ENCODE peak calls at places on chromosomes 11 and 22, in ten cellular contexts. W is hepatocyte; K is psoas muscle; J is heart left ventricle; O is naive thymus-derived CD4-positive, alpha-beta T cell; V is ovary; M is fibroblast of the aortic adventitia; Q is fibroblast of mammary gland; N is HCT116; I is GM12865. L is an unnamed sample.

GRCh38 chr11:67576742-67577475 is 6.7 kb upstream of the GSTP1 start:
- DNase-seq in J (no peak), K (no peak), M (no peak), O (no peak), Q (no peak), I (peak; percentile 43), W (no peak), V (no peak), N (no peak), L (no peak)

GRCh38 chr22:24465566-24465965 is 29.6 kb upstream of the UPB1 start:
- DNase-seq in W (peak; percentile 58), V (no peak), Q (peak; percentile 25), M (peak; percentile 92), I (no peak), O (no peak), K (no peak), N (peak; percentile 3), J (no peak), L (no peak)

GRCh38 chr22:30866811-30867271 is 101.7 kb downstream of the MORC2 start:
- DNase-seq in I (peak; percentile 9), M (no peak), O (no peak), W (peak; percentile 3), J (no peak), Q (no peak), V (peak; percentile 15), N (no peak), K (no peak), L (peak; percentile 32)

GRCh38 chr22:50253941-50254340 is 2.9 kb upstream of the HDAC10 start:
- DNase-seq in J (no peak), M (no peak), I (no peak), O (no peak), Q (no peak), V (no peak), N (no peak), K (no peak), W (no peak), L (no peak)

GRCh38 chr11:4626207-4627105 is 10.8 kb upstream of the OR51D1 start:
- DNase-seq in K (no peak), O (peak; percentile 14), M (peak; percentile 73), V (peak; percentile 52), Q (peak; percentile 83), N (peak; percentile 75), J (peak; percentile 69), I (peak; percentile 77), W (peak; percentile 92), L (no peak)

GRCh38 chr11:62852523-62853188 is 13.3 kb upstream of the WDR74 start:
- DNase-seq in M (no peak), Q (no peak), W (no peak), J (no peak), K (no peak), O (no peak), N (no peak), I (no peak), V (no peak), L (no peak)

GRCh38 chr22:49290711-49291110 is 537.0 kb downstream of the BRD1 start:
- DNase-seq in V (no peak), M (no peak), N (no peak), Q (no peak), I (no peak), K (no peak), O (no peak), W (no peak), J (no peak), L (peak; percentile 22)

GRCh38 chr22:33538277-33538885 is 381.9 kb downstream of the LARGE1 start:
- DNase-seq in W (no peak), N (no peak), Q (no peak), M (no peak), K (no peak), V (no peak), J (no peak), I (no peak), O (no peak), L (no peak)

GRCh38 chr11:59261150-59261549 is 48.4 kb upstream of the MPEG1 start:
- DNase-seq in K (no peak), O (no peak), I (no peak), V (no peak), M (no peak), N (no peak), Q (no peak), W (no peak), J (no peak), L (no peak)

GRCh38 chr22:35554297-35554845 is 13.7 kb downstream of the RASD2 start:
- DNase-seq in Q (no peak), J (no peak), W (no peak), K (no peak), N (no peak), I (no peak), O (no peak), M (no peak), V (no peak), L (no peak)

GRCh38 chr11:72569966-72570892 is 104.0 kb downstream of the PDE2A start:
- DNase-seq in N (no peak), K (no peak), M (peak; percentile 88), O (no peak), Q (peak; percentile 92), W (peak; percentile 51), J (no peak), I (no peak), V (no peak), L (no peak)

GRCh38 chr22:19470010-19470409 is 9.0 kb downstream of the UFD1 start:
- DNase-seq in I (no peak), K (no peak), O (no peak), M (no peak), V (no peak), N (no peak), Q (no peak), W (no peak), J (no peak), L (no peak)

GRCh38 chr11:68038226-68038717 is 553 bp upstream of the TCIRG1 start:
- DNase-seq in M (no peak), V (peak; percentile 65), W (peak; percentile 73), I (no peak), N (no peak), O (no peak), J (peak; percentile 44), Q (no peak), K (peak; percentile 27), L (no peak)

GRCh38 chr11:108870373-108871020 is 205.6 kb downstream of the DDX10 start:
- DNase-seq in W (no peak), O (no peak), Q (peak; percentile 78), I (no peak), K (no peak), N (no peak), V (no peak), M (peak; percentile 73), J (no peak), L (no peak)

GRCh38 chr11:75714211-75714610 is 3.4 kb upstream of the MOGAT2 start:
- DNase-seq in Q (no peak), J (no peak), N (no peak), W (no peak), V (no peak), K (no peak), M (no peak), I (no peak), O (no peak), L (no peak)

GRCh38 chr22:19407649-19408606 is 23.6 kb downstream of the HIRA start:
- DNase-seq in K (no peak), V (peak; percentile 54), J (peak; percentile 58), I (no peak), N (no peak), W (peak; percentile 34), Q (peak; percentile 67), O (no peak), M (peak; percentile 76), L (no peak)

GRCh38 chr11:14578551-14578956 is 58.4 kb upstream of the PSMA1 start:
- DNase-seq in N (no peak), I (peak; percentile 92), Q (peak; percentile 24), W (peak; percentile 64), J (no peak), M (peak; percentile 37), O (peak; percentile 95), K (no peak), V (no peak), L (no peak)

GRCh38 chr11:702731-703461 is 3.1 kb upstream of the EPS8L2 start:
- DNase-seq in Q (no peak), M (no peak), O (no peak), V (no peak), W (no peak), J (no peak), K (peak; percentile 44), N (no peak), I (no peak), L (peak; percentile 78)
- H3K4me3 ChIP-seq in Q (no peak overlapping the region), M (no peak overlapping the region), O (no peak overlapping the region), V (no peak overlapping the region), W (no peak overlapping the region), J (no peak overlapping the region), K (no peak overlapping the region), N (no peak overlapping the region), I (no peak overlapping the region), L (no peak overlapping the region)

DNA sequence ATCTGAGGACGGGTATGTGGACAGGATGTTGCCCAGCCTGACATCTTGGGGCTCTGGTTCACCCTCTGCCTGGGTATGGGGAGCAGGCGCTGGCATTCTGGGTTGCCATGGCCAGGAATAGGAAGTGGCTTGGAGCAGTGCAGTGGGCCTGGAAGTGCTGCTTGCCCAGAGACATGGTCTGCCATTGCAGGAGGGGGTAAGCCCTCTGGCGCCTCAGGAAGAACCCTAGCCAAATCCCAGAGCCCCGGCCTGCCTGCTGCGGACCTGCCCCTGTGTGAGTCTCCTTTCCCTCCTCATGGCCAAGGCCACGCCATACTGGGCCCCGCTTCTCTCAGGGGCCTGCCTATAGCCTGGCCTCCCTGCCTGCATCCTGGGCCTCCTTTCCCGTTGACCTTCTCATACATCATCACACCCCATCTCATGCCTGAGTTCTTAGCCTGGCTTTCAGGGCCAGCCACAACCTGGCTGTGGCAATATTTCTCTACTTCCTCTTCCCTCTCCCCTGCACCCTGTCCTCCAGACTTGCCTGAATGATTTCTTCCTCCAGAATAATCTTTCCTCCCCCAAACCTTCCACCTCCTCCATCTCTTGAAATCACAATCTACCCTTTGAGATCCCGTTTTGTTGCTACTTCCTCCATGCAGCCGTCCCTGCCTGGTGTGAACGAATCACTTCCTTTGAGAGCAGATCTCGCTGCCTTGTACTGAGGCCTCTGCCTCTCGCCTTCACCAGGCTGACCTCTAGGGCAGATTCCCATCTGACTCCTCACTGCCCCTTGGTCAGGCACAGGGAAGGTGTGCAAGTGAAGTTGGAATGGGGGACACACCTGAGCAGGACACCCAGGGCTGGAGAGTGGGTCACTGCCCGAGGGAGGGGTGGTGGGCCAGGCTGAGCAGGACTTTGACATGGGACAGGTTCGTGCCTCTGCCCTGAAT is 5.2 kb downstream of the CAPN5 start:
- DNase-seq in O (no peak), J (peak; percentile 18), W (no peak), K (no peak), N (no peak), M (no peak), Q (peak; percentile 49), V (peak; percentile 36), I (no peak), L (no peak)
- H3K4me3 ChIP-seq in O (no peak overlapping the region), J (no peak overlapping the region), W (no peak overlapping the region), K (no peak overlapping the region), N (no peak overlapping the region), M (no peak overlapping the region), Q (no peak overlapping the region), V (no peak overlapping the region), I (no peak overlapping the region), L (no peak overlapping the region)

GRCh38 chr11:112025682-112026081 is 474 bp downstream of the DLAT start:
- DNase-seq in Q (peak; percentile 25), W (no peak), M (peak; percentile 17), I (no peak), J (no peak), N (no peak), K (no peak), O (no peak), V (no peak), L (no peak)
- H3K4me3 ChIP-seq in Q (peak overlapping the region; percentile 62), W (peak overlapping the region; percentile 95), M (peak overlapping the region; percentile 92), I (peak overlapping the region; percentile 76), J (peak overlapping the region; percentile 93), N (peak overlapping the region; percentile 98), K (peak overlapping the region; percentile 94), O (peak overlapping the region; percentile 100), V (peak overlapping the region; percentile 70), L (peak overlapping the region; percentile 69)

GRCh38 chr11:86064236-86064803 is 4.6 kb downstream of the PICALM start:
- DNase-seq in W (no peak), Q (peak; percentile 50), K (no peak), I (no peak), N (no peak), V (no peak), J (no peak), O (no peak), M (peak; percentile 35), L (no peak)
- H3K4me3 ChIP-seq in W (no peak overlapping the region), Q (no peak overlapping the region), K (peak overlapping the region; percentile 96), I (peak overlapping the region; percentile 88), N (no peak overlapping the region), V (no peak overlapping the region), J (no peak overlapping the region), O (peak overlapping the region; percentile 2), M (peak overlapping the region; percentile 23), L (peak overlapping the region; percentile 88)

L was measured in left lung.